ENCODE peak calls at places on chromosomes 4 and X, in ten cellular contexts. D is HepG2, H is A172, N is Caki2, J is NB4, F is HS-5, A is K562, M is fibroblast of lung, T is LHCN-M2, O is aorta. I is an unnamed sample.

GRCh38 chr4:158775091-158775651 is 6.3 kb downstream of the FNIP2 start:
- DNase-seq in D (no peak), H (peak; percentile 45), N (peak; percentile 50), J (no peak), F (no peak), A (no peak), M (peak; percentile 85), T (peak; percentile 79), O (no peak), I (no peak)

GRCh38 chrX:40146471-40147398 is 49.0 kb upstream of the BCOR start:
- DNase-seq in D (no peak), H (no peak), N (no peak), J (peak; percentile 65), F (no peak), A (no peak), M (peak; percentile 67), T (peak; percentile 14), O (no peak), I (peak; percentile 30)

GRCh38 chr4:2049381-2049780 is 9.7 kb upstream of the NAT8L start:
- DNase-seq in D (no peak), H (no peak), N (no peak), J (peak; percentile 1), F (no peak), A (peak; percentile 1), M (no peak), T (no peak), O (peak; percentile 54), I (no peak)

GRCh38 chrX:107747596-107748161 is 27.9 kb downstream of the TSC22D3 start:
- DNase-seq in D (no peak), H (no peak), N (no peak), J (no peak), F (peak; percentile 5), A (no peak), M (peak; percentile 55), T (peak; percentile 83), O (peak; percentile 61), I (no peak)

GRCh38 chr4:64014647-64015046 is 394.6 kb downstream of the TECRL start:
- DNase-seq in D (no peak), H (no peak), N (no peak), J (no peak), F (no peak), A (no peak), M (no peak), T (no peak), O (no peak), I (no peak)

GRCh38 chr4:168604496-168605373 is 107.9 kb downstream of the PALLD start:
- DNase-seq in D (no peak), H (peak; percentile 88), N (peak; percentile 54), J (no peak), F (peak; percentile 71), A (no peak), M (peak; percentile 96), T (peak; percentile 91), O (no peak), I (no peak)

GRCh38 chr4:38819569-38819968 is 15.0 kb upstream of the TLR1 start:
- DNase-seq in D (no peak), H (peak; percentile 73), N (peak; percentile 30), J (no peak), F (no peak), A (no peak), M (peak; percentile 66), T (no peak), O (no peak), I (no peak)

GRCh38 chrX:40230646-40231045 is 132.9 kb upstream of the BCOR start:
- DNase-seq in D (no peak), H (no peak), N (no peak), J (no peak), F (no peak), A (no peak), M (no peak), T (no peak), O (no peak), I (no peak)

GRCh38 chr4:40189997-40190396 is 6.8 kb upstream of the RHOH start:
- DNase-seq in D (no peak), H (no peak), N (no peak), J (no peak), F (no peak), A (no peak), M (no peak), T (no peak), O (no peak), I (no peak)

GRCh38 chr4:163515198-163515597 is 20.7 kb downstream of the TMA16 start:
- DNase-seq in D (no peak), H (no peak), N (no peak), J (no peak), F (no peak), A (no peak), M (no peak), T (no peak), O (no peak), I (no peak)

GRCh38 chr4:17823871-17824669 is 13.3 kb downstream of the NCAPG start:
- DNase-seq in D (no peak), H (no peak), N (no peak), J (no peak), F (no peak), A (no peak), M (no peak), T (no peak), O (no peak), I (no peak)

I was measured in activated CD8-positive, alpha-beta memory T cell treated with anti-CD3 and anti-CD28 coated beads, Interleukin-2, amount 50 U/mL, for 4 hours.